ENCODE peak calls at places on chromosomes 2 and 18, in five cellular contexts. One of them, this sample, is unnamed.

GRCh38 chr2:238169708-238170251 is 11.0 kb downstream of the ERFE start:
- DNase-seq in HepG2: no peak
- DNase-seq in HCT116: no peak
- DNase-seq in K562: no peak
- DNase-seq in H1: no peak
- DNase-seq in this sample: no peak

GRCh38 chr2:231342111-231342711 is 53.3 kb upstream of the B3GNT7 start:
- DNase-seq in HepG2: no peak
- DNase-seq in H1: no peak
- DNase-seq in K562: no peak
- DNase-seq in HCT116: no peak
- DNase-seq in this sample: no peak

GRCh38 chr2:207182916-207183315 is 17.2 kb upstream of the KLF7 start:
- DNase-seq in HCT116: no peak
- DNase-seq in H1: no peak
- DNase-seq in K562: no peak
- DNase-seq in HepG2: no peak
- DNase-seq in this sample: no peak

GRCh38 chr18:21362921-21363320 is 120.9 kb downstream of the GREB1L start:
- DNase-seq in K562: no peak
- DNase-seq in HCT116: no peak
- DNase-seq in H1: no peak
- DNase-seq in HepG2: no peak
- DNase-seq in this sample: no peak

GRCh38 chr2:11554430-11554764 is 20.6 kb downstream of the GREB1 start:
- DNase-seq in HepG2: no peak
- DNase-seq in H1: no peak
- DNase-seq in HCT116: no peak
- DNase-seq in K562: no peak
- DNase-seq in this sample: no peak

GRCh38 chr2:133652407-133652806 is 84.1 kb upstream of the NCKAP5 start:
- DNase-seq in K562: no peak
- DNase-seq in HepG2: no peak
- DNase-seq in HCT116: no peak
- DNase-seq in H1: no peak
- DNase-seq in this sample: no peak

GRCh38 chr2:69777778-69778089 is 35.8 kb downstream of the ANXA4 start:
- DNase-seq in H1: no peak
- DNase-seq in K562: peak; percentile 63
- DNase-seq in HepG2: no peak
- DNase-seq in HCT116: no peak
- DNase-seq in this sample: no peak

GRCh38 chr2:29714333-29714732 is 207.1 kb downstream of the ALK start:
- DNase-seq in H1: no peak
- DNase-seq in HCT116: no peak
- DNase-seq in K562: no peak
- DNase-seq in HepG2: no peak
- DNase-seq in this sample: no peak

GRCh38 chr2:128416366-128416765 is 97.7 kb upstream of the HS6ST1 start:
- DNase-seq in HCT116: no peak
- DNase-seq in K562: no peak
- DNase-seq in H1: peak; percentile 46
- DNase-seq in HepG2: no peak
- DNase-seq in this sample: no peak

GRCh38 chr2:54709341-54709809 is 14.1 kb upstream of the EML6 start:
- DNase-seq in H1: no peak
- DNase-seq in K562: no peak
- DNase-seq in HCT116: no peak
- DNase-seq in HepG2: no peak
- DNase-seq in this sample: no peak

GRCh38 chr2:237614151-237614720 is 13.2 kb upstream of the LRRFIP1 start:
- DNase-seq in HepG2: peak; percentile 100
- DNase-seq in HCT116: no peak
- DNase-seq in H1: no peak
- DNase-seq in K562: no peak
- DNase-seq in this sample: peak; percentile 83

GRCh38 chr18:51006948-51007786 is 22.8 kb upstream of the SMAD4 start:
- DNase-seq in H1: no peak
- DNase-seq in K562: peak; percentile 68
- DNase-seq in HCT116: no peak
- DNase-seq in HepG2: peak; percentile 35
- DNase-seq in this sample: no peak

GRCh38 chr2:161722547-161723503 is 98.6 kb downstream of the SLC4A10 start:
- DNase-seq in HepG2: no peak
- DNase-seq in HCT116: no peak
- DNase-seq in H1: no peak
- DNase-seq in K562: no peak
- DNase-seq in this sample: no peak

GRCh38 chr2:241018051-241018891 is 19.9 kb downstream of the SNED1 start:
- DNase-seq in HepG2: no peak
- DNase-seq in K562: no peak
- DNase-seq in HCT116: no peak
- DNase-seq in H1: peak; percentile 36
- DNase-seq in this sample: no peak

GRCh38 chr2:120496759-120497158 is 150.8 kb downstream of the INHBB start:
- DNase-seq in K562: no peak
- DNase-seq in HepG2: no peak
- DNase-seq in H1: no peak
- DNase-seq in HCT116: no peak
- DNase-seq in this sample: no peak

GRCh38 chr2:40554665-40555294 is 102.9 kb upstream of the SLC8A1 start:
- DNase-seq in H1: peak; percentile 88
- DNase-seq in K562: peak; percentile 3
- DNase-seq in HCT116: peak; percentile 27
- DNase-seq in HepG2: peak; percentile 56
- DNase-seq in this sample: peak; percentile 50

GRCh38 chr2:42513252-42513918 is 19.6 kb upstream of the KCNG3 start:
- DNase-seq in HepG2: peak; percentile 69
- DNase-seq in H1: peak; percentile 62
- DNase-seq in K562: peak; percentile 54
- DNase-seq in HCT116: peak; percentile 57
- DNase-seq in this sample: peak; percentile 70

GRCh38 chr2:172986040-172986439 is 89.6 kb upstream of the MAP3K20 start:
- DNase-seq in K562: no peak
- DNase-seq in HCT116: no peak
- DNase-seq in H1: no peak
- DNase-seq in HepG2: no peak
- DNase-seq in this sample: no peak

GRCh38 chr2:4188561-4188960 is 485.2 kb downstream of the DCDC2C start:
- DNase-seq in HCT116: no peak
- DNase-seq in HepG2: no peak
- DNase-seq in H1: no peak
- DNase-seq in K562: no peak
- DNase-seq in this sample: no peak

GRCh38 chr18:23810396-23810795 is 121.1 kb downstream of the LAMA3 start:
- DNase-seq in HCT116: no peak
- DNase-seq in H1: no peak
- DNase-seq in K562: no peak
- DNase-seq in HepG2: no peak
- DNase-seq in this sample: no peak

GRCh38 chr18:36974686-36975085 is 145.8 kb downstream of the KIAA1328 start:
- DNase-seq in HCT116: no peak
- DNase-seq in H1: no peak
- DNase-seq in HepG2: no peak
- DNase-seq in K562: no peak
- DNase-seq in this sample: no peak

GRCh38 chr2:225429718-225430117 is 30.2 kb downstream of the NYAP2 start:
- DNase-seq in K562: no peak
- DNase-seq in HepG2: no peak
- DNase-seq in HCT116: no peak
- DNase-seq in H1: no peak
- DNase-seq in this sample: no peak

GRCh38 chr2:120287183-120288015 is 34.7 kb downstream of the RALB start:
- DNase-seq in HepG2: no peak
- DNase-seq in HCT116: peak; percentile 54
- DNase-seq in K562: no peak
- DNase-seq in H1: no peak
- DNase-seq in this sample: no peak

GRCh38 chr2:64405476-64406406 is 48.2 kb upstream of the LGALSL start:
- DNase-seq in HCT116: no peak
- DNase-seq in HepG2: no peak
- DNase-seq in K562: no peak
- DNase-seq in H1: no peak
- DNase-seq in this sample: no peak
- TF ChIP-seq ZNF274 in HCT116: no peak
- TF ChIP-seq ZNF274 in HepG2: no peak
- TF ChIP-seq ZNF274 in K562: no peak
- TF ChIP-seq ZNF274 in H1: no peak
- TF ChIP-seq ZNF274 in this sample: no peak

DNA sequence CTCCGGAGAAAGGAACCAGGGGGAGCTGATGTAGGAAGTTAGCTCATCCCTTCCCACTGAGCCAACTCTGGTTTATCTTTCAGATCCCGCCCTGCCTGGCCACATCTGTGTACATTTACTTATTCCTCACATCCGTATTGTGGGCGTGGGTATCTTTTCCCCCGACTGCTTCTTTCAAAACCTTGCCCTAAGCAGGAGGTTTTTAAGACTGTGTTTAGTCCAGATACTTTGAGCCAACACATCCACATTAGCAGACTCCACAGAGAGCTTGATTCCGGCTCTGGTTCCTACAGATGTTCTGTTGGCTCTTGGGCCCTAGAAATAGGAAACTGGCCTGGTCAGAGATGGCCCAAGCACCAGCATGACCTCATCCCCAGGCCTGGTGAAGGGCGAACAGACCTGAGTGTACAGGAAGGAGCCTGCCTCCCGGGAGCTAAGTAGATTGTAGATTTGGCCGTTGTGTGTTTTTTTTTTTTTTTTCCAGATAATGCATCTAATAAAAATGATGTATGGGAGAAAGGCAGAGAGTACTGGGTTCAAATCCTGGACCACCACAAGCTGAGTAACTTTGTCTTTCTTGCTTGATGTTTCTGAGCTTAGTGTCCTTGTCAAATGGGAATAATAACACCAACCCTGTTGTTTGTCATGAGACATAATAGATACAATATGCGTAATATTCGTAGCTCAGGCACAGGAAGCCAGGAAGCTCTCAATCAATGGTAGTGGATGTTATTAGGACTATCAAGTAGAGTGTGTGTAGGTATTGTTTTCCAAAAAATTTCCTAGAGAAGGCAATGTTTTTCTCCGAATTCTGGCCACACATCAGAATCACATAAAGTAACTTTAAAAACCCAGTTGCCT is 92.3 kb downstream of the PRKCE start:
- DNase-seq in HepG2: no peak
- DNase-seq in H1: no peak
- DNase-seq in K562: no peak
- DNase-seq in HCT116: no peak
- DNase-seq in this sample: no peak
- H3K4me3 ChIP-seq in HepG2: no peak overlapping the region
- H3K4me3 ChIP-seq in H1: no peak overlapping the region
- H3K4me3 ChIP-seq in K562: no peak overlapping the region
- H3K4me3 ChIP-seq in HCT116: no peak overlapping the region
- H3K4me3 ChIP-seq in this sample: no peak overlapping the region

DNA sequence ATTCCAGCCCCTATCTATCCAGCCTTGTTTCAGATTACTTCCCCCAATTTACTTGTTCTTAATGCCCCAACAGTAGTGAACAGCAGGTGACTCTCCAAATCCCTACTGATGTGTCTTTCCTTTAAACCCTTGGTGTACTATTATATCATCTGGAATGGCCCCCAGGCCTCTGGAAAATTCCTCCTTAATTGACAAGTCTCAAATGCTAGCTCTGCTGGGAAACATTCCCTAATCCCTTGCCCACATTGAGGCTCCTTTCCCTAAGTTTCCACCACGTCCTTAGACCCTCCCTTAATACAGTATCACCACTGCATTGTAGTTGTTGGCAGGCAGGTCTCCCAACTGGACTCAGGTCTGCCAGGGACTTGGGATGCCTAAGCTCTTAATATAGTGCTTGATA is 41.0 kb downstream of the MYO3B start:
- DNase-seq in HepG2: no peak
- DNase-seq in K562: no peak
- DNase-seq in H1: no peak
- DNase-seq in HCT116: no peak
- DNase-seq in this sample: no peak
- TF ChIP-seq ZNF274 in HepG2: no peak
- TF ChIP-seq ZNF274 in K562: no peak
- TF ChIP-seq ZNF274 in H1: no peak
- TF ChIP-seq ZNF274 in HCT116: no peak
- TF ChIP-seq ZNF274 in this sample: no peak

DNA sequence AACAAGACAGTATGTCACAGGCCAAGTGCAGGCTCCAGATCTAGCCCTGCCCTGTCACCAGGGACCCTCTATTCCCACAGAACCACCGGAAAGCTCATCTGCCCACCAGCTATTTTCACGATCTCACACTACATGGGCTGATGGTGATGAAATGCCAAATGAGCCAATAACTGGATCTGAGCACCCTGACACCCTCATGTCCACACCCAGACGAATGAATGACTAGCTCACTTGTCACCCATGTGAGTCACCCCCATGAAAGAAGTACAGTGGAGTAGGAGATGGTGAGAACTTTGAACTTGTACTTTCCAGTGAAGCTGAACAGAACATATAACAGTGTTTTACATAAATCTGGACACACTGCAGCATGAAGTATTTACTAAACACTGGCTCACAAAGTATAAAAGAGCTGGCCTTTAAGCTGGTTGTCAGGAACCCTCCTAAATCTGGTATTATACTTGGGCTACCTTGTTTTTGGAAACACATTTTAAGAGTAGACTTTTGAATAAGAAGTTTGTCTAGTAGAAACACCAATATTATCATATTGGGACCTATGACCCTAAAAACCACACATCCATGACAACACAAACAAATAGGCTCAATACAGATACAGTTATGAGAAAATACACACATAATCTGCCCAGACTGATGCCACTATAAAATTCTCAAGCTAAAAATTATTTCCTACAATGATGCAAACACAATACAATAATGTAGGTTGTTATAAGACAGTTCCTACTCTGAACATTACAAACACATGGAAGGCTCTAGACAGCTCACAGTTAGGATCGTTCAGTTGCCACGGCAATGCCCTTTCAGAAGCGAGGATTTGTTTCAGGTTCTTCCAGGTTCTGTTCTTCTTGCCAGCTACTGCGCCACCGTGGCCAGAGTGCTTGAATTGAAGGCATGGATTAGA is 19.0 kb downstream of the INO80C start:
- DNase-seq in HCT116: peak; percentile 95
- DNase-seq in K562: peak; percentile 46
- DNase-seq in HepG2: peak; percentile 97
- DNase-seq in H1: no peak
- DNase-seq in this sample: no peak
- H3K4me3 ChIP-seq in HCT116: no peak overlapping the region
- H3K4me3 ChIP-seq in K562: no peak overlapping the region
- H3K4me3 ChIP-seq in HepG2: peak overlapping the region; percentile 49
- H3K4me3 ChIP-seq in H1: no peak overlapping the region
- H3K4me3 ChIP-seq in this sample: no peak overlapping the region

This sample was measured in NT2/D1.